ENCODE peak calls at places on chromosomes 7 and 10, in nine cellular contexts. M is CD8-positive, alpha-beta T cell; I is fibroblast of pulmonary artery; C is thoracic aorta; W is A549; N is testis; V is BJ; B is fibroblast of the aortic adventitia; Y is cardiac muscle cell. H is an unnamed sample.

GRCh38 chr10:33330543-33331019 is 3.9 kb downstream of the NRP1 start:
- DNase-seq in V (no peak), N (peak), M (peak), C (peak), B (peak), W (peak), Y (peak), I (peak), H (no peak)

GRCh38 chr7:72925546-72926120 is 738 bp downstream of the POM121 start:
- DNase-seq in C (no peak), Y (peak), I (peak), N (no peak), W (no peak), M (no peak), V (no peak), B (peak), H (no peak)

GRCh38 chr7:8413600-8413999 is 19.8 kb upstream of the NXPH1 start:
- DNase-seq in M (no peak), N (no peak), B (no peak), C (no peak), I (no peak), Y (no peak), V (no peak), W (no peak), H (no peak)

GRCh38 chr10:114375082-114375481 is 29.2 kb downstream of the AFAP1L2 start:
- DNase-seq in B (no peak), W (peak), V (no peak), C (no peak), Y (peak), M (no peak), I (peak), N (no peak), H (no peak)

GRCh38 chr7:33534830-33535229 is 370.5 kb upstream of the BMPER start:
- DNase-seq in M (no peak), C (no peak), V (peak), B (peak), Y (peak), I (peak), N (no peak), W (no peak), H (no peak)

GRCh38 chr7:111954056-111954455 is 252.1 kb downstream of the DOCK4 start:
- DNase-seq in N (no peak), M (no peak), Y (no peak), V (no peak), W (no peak), C (no peak), B (no peak), I (no peak), H (no peak)

GRCh38 chr7:11192506-11192905 is 218.8 kb downstream of the PHF14 start:
- DNase-seq in N (no peak), M (no peak), V (no peak), B (peak), I (peak), C (no peak), W (no peak), Y (peak), H (no peak)

GRCh38 chr10:72273410-72274212 is at the start of gene DDIT4:
- DNase-seq in I (peak), Y (peak), C (peak), B (peak), V (peak), W (peak), N (peak), M (peak), H (peak)

GRCh38 chr10:110460111-110460809 is 37.4 kb upstream of the DUSP5 start:
- DNase-seq in B (no peak), W (peak), V (no peak), I (no peak), M (no peak), Y (no peak), N (no peak), C (no peak), H (peak)

GRCh38 chr7:77940647-77941046 is 142.1 kb downstream of the PHTF2 start:
- DNase-seq in B (peak), C (no peak), I (peak), N (peak), V (no peak), M (no peak), Y (peak), W (peak), H (no peak)

GRCh38 chr7:1859266-1860035 is 189.4 kb downstream of the ELFN1 start:
- DNase-seq in C (no peak), I (no peak), Y (no peak), V (no peak), M (no peak), W (no peak), B (no peak), N (no peak), H (no peak)

GRCh38 chr10:25725917-25726716 is 207.9 kb upstream of the MYO3A start:
- DNase-seq in N (peak), B (peak), W (peak), Y (peak), C (no peak), V (no peak), M (no peak), I (peak), H (no peak)

GRCh38 chr7:2729043-2729892 is 41.3 kb downstream of the AMZ1 start:
- DNase-seq in C (no peak), V (no peak), I (no peak), Y (no peak), N (peak), B (no peak), M (no peak), W (no peak), H (no peak)

GRCh38 chr10:26805567-26806245 is 55.1 kb downstream of the ABI1 start:
- DNase-seq in I (peak), V (no peak), B (peak), W (no peak), C (no peak), Y (no peak), N (no peak), M (no peak), H (no peak)

GRCh38 chr10:114811769-114812353 is 9.7 kb upstream of the FHIP2A start:
- DNase-seq in M (no peak), C (no peak), N (no peak), I (no peak), V (no peak), Y (no peak), W (no peak), B (no peak), H (no peak)

GRCh38 chr10:49058341-49059255 is 56.7 kb downstream of the VSTM4 start:
- DNase-seq in V (no peak), Y (peak), I (no peak), M (no peak), C (no peak), N (no peak), W (no peak), B (peak), H (no peak)

GRCh38 chr10:115801457-115801856 is 471.5 kb downstream of the GFRA1 start:
- DNase-seq in Y (no peak), W (no peak), C (no peak), V (no peak), I (no peak), N (no peak), B (no peak), M (no peak), H (no peak)

GRCh38 chr10:17836917-17837316 is 27.8 kb downstream of the MRC1 start:
- DNase-seq in B (peak), V (no peak), Y (peak), C (no peak), M (no peak), I (peak), W (peak), N (peak), H (no peak)

GRCh38 chr10:123249894-123250293 is 95.7 kb downstream of the BUB3 start:
- DNase-seq in V (no peak), C (no peak), M (no peak), I (peak), Y (peak), N (no peak), W (no peak), B (peak), H (no peak)

GRCh38 chr7:103547451-103548284 is 101.7 kb upstream of the SLC26A5 start:
- DNase-seq in M (no peak), V (no peak), W (no peak), Y (no peak), B (no peak), N (no peak), I (no peak), C (no peak), H (no peak)

GRCh38 chr7:88480901-88481300 is 174.2 kb upstream of the STEAP4 start:
- DNase-seq in M (no peak), B (no peak), N (peak), C (no peak), Y (no peak), W (no peak), V (no peak), I (no peak), H (no peak)

GRCh38 chr10:130127612-130128607 is 8.3 kb upstream of the GLRX3 start:
- DNase-seq in B (peak), W (peak), C (no peak), N (peak), V (peak), Y (peak), M (peak), I (peak), H (no peak)

GRCh38 chr7:66050990-66051424 is 24.6 kb upstream of the ASL start:
- DNase-seq in C (no peak), Y (peak), I (peak), V (peak), N (no peak), B (peak), M (no peak), W (peak), H (no peak)

GRCh38 chr7:100545636-100546128 is 6.7 kb downstream of the AGFG2 start:
- DNase-seq in M (no peak), C (peak), B (peak), Y (peak), W (peak), I (peak), V (peak), N (peak), H (peak)

GRCh38 chr10:30185916-30186315 is 126.5 kb upstream of the JCAD start:
- DNase-seq in W (no peak), Y (peak), I (peak), N (no peak), C (no peak), V (peak), M (no peak), B (peak), H (no peak)

GRCh38 chr10:79608505-79609375 is 2.0 kb upstream of the SFTPA1 start:
- DNase-seq in W (peak), I (peak), V (no peak), M (no peak), B (peak), N (peak), C (no peak), Y (peak), H (peak)

GRCh38 chr10:59180689-59181270 is 4.3 kb downstream of the PHYHIPL start:
- DNase-seq in B (no peak), N (no peak), I (no peak), V (no peak), M (no peak), C (no peak), W (no peak), Y (no peak), H (no peak)

GRCh38 chr10:119364941-119365340 is 157.6 kb downstream of the GRK5 start:
- DNase-seq in N (no peak), V (no peak), C (no peak), W (no peak), B (peak), Y (no peak), I (no peak), M (no peak), H (no peak)
- TF ChIP-seq CTCF in N (no peak), V (peak), C (no peak), W (no peak), B (peak), Y (peak), I (peak), M (no peak), H (no peak)

GRCh38 chr10:97597778-97598177 is 8.3 kb downstream of the C10orf62 start:
- DNase-seq in C (no peak), I (no peak), V (no peak), N (no peak), M (no peak), B (no peak), Y (no peak), W (no peak), H (no peak)

GRCh38 chr10:97593423-97593822 is 3.9 kb downstream of the C10orf62 start:
- DNase-seq in W (no peak), V (no peak), M (no peak), I (peak), B (peak), C (no peak), Y (peak), N (no peak), H (no peak)

GRCh38 chr10:97598407-97599271 is 9.1 kb downstream of the C10orf62 start:
- DNase-seq in Y (no peak), B (no peak), W (no peak), V (no peak), I (no peak), C (no peak), N (no peak), M (no peak), H (no peak)

GRCh38 chr10:97599272-97599619 is 9.7 kb downstream of the C10orf62 start:
- DNase-seq in I (no peak), V (no peak), M (no peak), B (no peak), Y (no peak), C (no peak), N (no peak), W (no peak), H (no peak)

GRCh38 chr10:97596101-97597055 is 6.9 kb downstream of the C10orf62 start:
- DNase-seq in B (peak), V (peak), I (peak), M (no peak), Y (peak), N (peak), W (peak), C (peak), H (no peak)
- TF ChIP-seq CTCF in B (no peak), V (peak), I (no peak), M (no peak), Y (no peak), N (no peak), W (no peak), C (no peak), H (no peak)

GRCh38 chr7:20440472-20441105 is 109.9 kb downstream of the ITGB8 start:
- DNase-seq in N (peak), Y (peak), W (peak), C (no peak), I (peak), B (peak), V (no peak), M (no peak), H (no peak)
- TF ChIP-seq CTCF in N (no peak), Y (peak), W (peak), C (peak), I (peak), B (peak), V (peak), M (no peak), H (peak)

DNA sequence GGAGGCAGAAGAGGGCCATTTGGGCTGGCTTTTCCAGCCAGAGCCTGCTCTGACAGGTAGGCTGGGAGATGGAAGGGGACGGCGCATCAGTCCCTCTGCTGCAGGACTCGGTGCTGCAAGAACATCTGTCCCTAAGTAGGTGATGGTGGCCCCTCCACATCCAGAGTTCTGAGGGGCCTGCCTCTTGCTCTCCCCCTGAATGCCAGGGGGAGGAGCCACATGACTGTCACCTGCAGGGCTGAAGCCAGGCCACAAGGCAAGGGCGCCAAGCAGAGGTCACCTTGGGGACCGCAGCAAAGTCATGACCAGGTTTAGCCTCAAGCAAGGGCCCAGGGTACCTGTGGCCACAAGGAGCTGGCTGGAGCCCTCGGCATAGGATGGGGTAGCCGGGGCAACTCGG is 99.4 kb downstream of the FAM53B start:
- DNase-seq in W (no peak), N (no peak), V (no peak), C (no peak), I (no peak), B (no peak), M (no peak), Y (no peak), H (no peak)
- TF ChIP-seq CTCF in W (no peak), N (no peak), V (no peak), C (no peak), I (no peak), B (no peak), M (no peak), Y (no peak), H (peak)

GRCh38 chr7:82678716-82679115 is 235.1 kb upstream of the CACNA2D1 start:
- DNase-seq in B (no peak), W (no peak), I (no peak), M (no peak), N (no peak), C (no peak), V (no peak), Y (no peak), H (no peak)

GRCh38 chr7:82678259-82678658 is 234.7 kb upstream of the CACNA2D1 start:
- DNase-seq in W (no peak), M (no peak), I (no peak), C (no peak), Y (no peak), V (no peak), B (no peak), N (no peak), H (no peak)

GRCh38 chr7:82677493-82677892 is 233.9 kb upstream of the CACNA2D1 start:
- DNase-seq in N (no peak), Y (peak), B (no peak), C (no peak), I (no peak), W (no peak), V (no peak), M (peak), H (no peak)

GRCh38 chr7:82675396-82675795 is 231.8 kb upstream of the CACNA2D1 start:
- DNase-seq in N (no peak), W (no peak), I (peak), M (no peak), V (no peak), C (no peak), Y (peak), B (peak), H (no peak)

DNA sequence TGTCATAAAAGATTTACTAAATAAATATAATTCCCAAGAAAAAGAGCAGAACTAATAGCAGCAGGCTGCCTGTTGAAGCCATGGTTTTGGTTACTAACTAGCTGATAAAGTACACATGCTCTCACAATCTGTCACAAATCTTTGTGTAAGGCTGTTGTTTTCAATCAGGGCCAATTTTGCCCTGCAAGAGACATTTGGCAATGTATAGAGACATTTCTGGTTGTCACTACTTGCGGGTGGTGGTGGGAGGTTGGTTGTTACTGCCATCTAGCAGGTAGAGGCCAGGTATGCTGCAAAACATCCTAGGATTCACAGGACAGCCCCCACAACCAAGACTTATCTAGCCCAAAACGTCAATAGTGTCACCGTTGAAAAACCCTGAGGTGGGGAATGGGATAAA is 233.5 kb upstream of the CACNA2D1 start:
- DNase-seq in M (no peak), B (no peak), Y (no peak), V (no peak), C (no peak), I (no peak), N (no peak), W (no peak), H (no peak)
- TF ChIP-seq CTCF in M (no peak), B (no peak), Y (no peak), V (no peak), C (no peak), I (no peak), N (no peak), W (no peak), H (no peak)

GRCh38 chr7:63092951-63093350 is 905.7 kb upstream of the ZNF722 start:
- DNase-seq in W (no peak), M (no peak), I (no peak), V (no peak), N (no peak), Y (no peak), B (no peak), C (no peak), H (no peak)
- TF ChIP-seq CTCF in W (no peak), M (no peak), I (no peak), V (no peak), N (no peak), Y (no peak), B (no peak), C (no peak), H (no peak)

GRCh38 chr10:126092806-126093205 is 196.4 kb downstream of the FANK1 start:
- DNase-seq in B (no peak), W (no peak), V (no peak), Y (peak), I (peak), M (no peak), N (no peak), C (no peak), H (no peak)
- TF ChIP-seq CTCF in B (no peak), W (no peak), V (no peak), Y (no peak), I (no peak), M (no peak), N (no peak), C (no peak), H (no peak)